ENCODE peak calls at places on chromosomes 7 and 10, in nine cellular contexts. Y is heart left ventricle, P is GM23338, J is adrenal gland, V is PC-3, W is heart right ventricle, B is neural progenitor cell, U is fibroblast of lung, C is uterus. Q is an unnamed sample. For H3K4me1, the result is how much of the 10 kb centered on the place peaks cover.

GRCh38 chr10:52351911-52352310 is 37.8 kb downstream of the DKK1 start:
- DNase-seq in J (no peak), U (no peak), P (no peak), Y (no peak), B (no peak), C (no peak), V (peak), W (no peak), Q (no peak)

GRCh38 chr10:100570518-100570865 is 34.7 kb downstream of the HIF1AN start:
- DNase-seq in P (no peak), C (no peak), W (no peak), V (no peak), U (no peak), Y (no peak), B (no peak), J (no peak), Q (no peak)

GRCh38 chr10:6050801-6051445 is 11.2 kb downstream of the IL2RA start:
- DNase-seq in B (no peak), J (peak), P (peak), Y (peak), V (peak), U (peak), C (peak), W (peak), Q (peak)

GRCh38 chr7:25286756-25287155 is 58.5 kb upstream of the NPVF start:
- DNase-seq in Y (no peak), C (no peak), W (no peak), U (no peak), J (no peak), V (no peak), P (no peak), B (no peak), Q (no peak)

GRCh38 chr10:73262105-73262730 is 9.8 kb upstream of the MRPS16 start:
- DNase-seq in U (peak), W (no peak), P (no peak), V (peak), B (no peak), Y (no peak), C (no peak), J (peak), Q (no peak)

GRCh38 chr10:72254891-72255568 is 18.7 kb upstream of the DDIT4 start:
- DNase-seq in P (peak), Y (peak), W (peak), C (peak), U (peak), B (peak), V (no peak), J (peak), Q (peak)

GRCh38 chr7:100467638-100468373 is 3.7 kb upstream of the SPACDR start:
- DNase-seq in C (no peak), V (no peak), W (no peak), U (no peak), Y (no peak), P (no peak), B (no peak), J (no peak), Q (peak)

GRCh38 chr10:87930929-87931835 is 67.8 kb downstream of the PTEN start:
- DNase-seq in Y (no peak), V (no peak), P (no peak), C (no peak), B (no peak), J (no peak), U (no peak), W (no peak), Q (no peak)

GRCh38 chr10:47261121-47261520 is 38.9 kb upstream of the GDF10 start:
- DNase-seq in U (no peak), B (no peak), P (no peak), J (no peak), V (no peak), C (no peak), W (no peak), Y (no peak), Q (no peak)

GRCh38 chr7:99490878-99491277 is 9.2 kb downstream of the ZNF394 start:
- DNase-seq in B (no peak), V (no peak), J (no peak), W (no peak), C (no peak), Y (no peak), P (no peak), U (no peak), Q (no peak)

GRCh38 chr10:6275022-6275997 is 72.6 kb downstream of the PFKFB3 start:
- DNase-seq in U (peak), V (peak), C (peak), Y (peak), B (peak), P (peak), W (peak), J (peak), Q (peak)

GRCh38 chr10:47061776-47062175 is 150.5 kb downstream of the PTPN20 start:
- DNase-seq in W (no peak), V (no peak), Y (no peak), P (no peak), C (no peak), U (no peak), J (no peak), B (no peak), Q (no peak)

GRCh38 chr7:24926623-24927539 is 53.1 kb downstream of the OSBPL3 start:
- DNase-seq in C (no peak), P (no peak), V (peak), J (no peak), W (no peak), U (no peak), B (no peak), Y (no peak), Q (no peak)

GRCh38 chr7:128236924-128237586 is 4.0 kb upstream of the LEP start:
- DNase-seq in B (no peak), J (no peak), P (peak), V (peak), Y (no peak), U (peak), C (no peak), W (no peak), Q (no peak)

GRCh38 chr7:146115665-146116451 is 743 bp upstream of the CNTNAP2 start:
- DNase-seq in U (peak), C (no peak), B (peak), Y (peak), W (peak), J (peak), P (peak), V (peak), Q (peak)

GRCh38 chr7:16465469-16466086 is at the start of gene SOSTDC1:
- DNase-seq in Y (no peak), B (peak), P (peak), J (no peak), C (no peak), V (peak), U (peak), W (no peak), Q (no peak)

GRCh38 chr10:14673189-14673947 is 101.3 kb downstream of the FAM107B start:
- DNase-seq in C (no peak), U (peak), V (no peak), Y (no peak), P (no peak), J (no peak), W (no peak), B (no peak), Q (no peak)

GRCh38 chr7:114922652-114923402 is 933 bp downstream of the MDFIC start:
- DNase-seq in U (peak), B (peak), C (peak), Y (peak), W (peak), P (peak), J (peak), V (peak), Q (peak)

GRCh38 chr7:1857487-1858425 is 187.7 kb downstream of the ELFN1 start:
- DNase-seq in P (no peak), U (no peak), V (no peak), B (no peak), J (no peak), C (no peak), W (no peak), Y (no peak), Q (no peak)

GRCh38 chr10:28897617-28898464 is 220.5 kb downstream of the BAMBI start:
- DNase-seq in B (peak), J (no peak), P (no peak), W (peak), C (no peak), V (no peak), U (no peak), Y (no peak), Q (peak)

GRCh38 chr7:1725766-1726630 is 55.9 kb downstream of the ELFN1 start:
- DNase-seq in P (no peak), J (no peak), W (peak), U (no peak), Y (peak), V (no peak), B (no peak), C (no peak), Q (no peak)

GRCh38 chr10:121580276-121581116 is 17.7 kb downstream of the FGFR2 start:
- DNase-seq in B (peak), Y (no peak), W (no peak), J (no peak), P (peak), V (peak), C (no peak), U (no peak), Q (no peak)

GRCh38 chr7:152859781-152860191 is 100.2 kb downstream of the ACTR3B start:
- DNase-seq in V (peak), U (no peak), W (no peak), P (peak), C (no peak), B (peak), J (no peak), Y (no peak), Q (no peak)

GRCh38 chr7:111183373-111183772 is 92.4 kb downstream of the LRRN3 start:
- DNase-seq in J (no peak), W (no peak), U (peak), C (no peak), V (no peak), Y (no peak), P (no peak), B (no peak), Q (no peak)

GRCh38 chr10:133457100-133457841 is 3.5 kb downstream of the SCART1 start:
- DNase-seq in C (no peak), W (no peak), U (no peak), V (no peak), Y (no peak), J (no peak), B (no peak), P (no peak), Q (no peak)

GRCh38 chr7:47441796-47442744 is 139.8 kb downstream of the TNS3 start:
- DNase-seq in V (no peak), B (no peak), C (no peak), J (no peak), W (no peak), P (no peak), Y (no peak), U (no peak), Q (no peak)
- H3K27ac ChIP-seq in V (no peak), B (no peak), C (no peak), J (peak), W (peak), P (no peak), Y (no peak), U (no peak), Q (no peak)

GRCh38 chr7:20783131-20783715 is 3.5 kb downstream of the SP8 start:
- DNase-seq in Y (no peak), C (no peak), U (no peak), W (no peak), V (no peak), P (peak), J (no peak), B (no peak), Q (no peak)

GRCh38 chr7:20785211-20786048 is 1.3 kb downstream of the SP8 start:
- DNase-seq in C (no peak), Y (no peak), J (no peak), U (no peak), W (no peak), P (peak), V (peak), B (peak), Q (peak)

GRCh38 chr7:20783716-20784310 is 2.9 kb downstream of the SP8 start:
- DNase-seq in U (no peak), C (no peak), B (peak), W (no peak), J (no peak), P (peak), V (peak), Y (no peak), Q (no peak)

GRCh38 chr7:20786049-20786412 is 655 bp downstream of the SP8 start:
- DNase-seq in V (no peak), P (no peak), W (no peak), B (no peak), C (no peak), U (no peak), Y (no peak), J (no peak), Q (no peak)

GRCh38 chr7:20784311-20785210 is 2.1 kb downstream of the SP8 start:
- DNase-seq in W (no peak), B (peak), P (peak), U (no peak), J (no peak), V (peak), Y (no peak), C (no peak), Q (no peak)
- TF ChIP-seq CTCF in W (no peak), B (peak), P (peak), U (no peak), J (no peak), V (peak), Y (no peak), C (no peak), Q (no peak)

GRCh38 chr10:44897049-44897448 is 14.1 kb upstream of the TMEM72 start:
- DNase-seq in Y (no peak), B (no peak), U (no peak), J (no peak), V (no peak), W (no peak), P (no peak), C (no peak), Q (no peak)
- H3K4me1 ChIP-seq in Y (under half), B (under half), U (under half), J (under half), V (under half), W (under half), P (under half), C (under half), Q (under half)

GRCh38 chr10:60235001-60235400 is 154.7 kb downstream of the ANK3 start:
- DNase-seq in W (peak), U (peak), V (peak), Y (peak), B (no peak), C (no peak), P (no peak), J (no peak), Q (peak)
- H3K27ac ChIP-seq in W (peak), U (no peak), V (no peak), Y (no peak), B (no peak), C (no peak), P (no peak), J (no peak), Q (no peak)